ENCODE peak calls at places on chromosomes 12 and 14, in nine cellular contexts. One of them, this sample, is unnamed.

GRCh38 chr12:42935756-42936155 is 346.2 kb upstream of the PRICKLE1 start:
- DNase-seq in HCT116: no peak
- DNase-seq in mucosa of descending colon: no peak
- DNase-seq in IMR-90: peak
- DNase-seq in foreskin keratinocyte: peak
- DNase-seq in WERI-Rb-1: no peak
- DNase-seq in left ventricle myocardium inferior: no peak
- DNase-seq in stomach: no peak
- DNase-seq in uterus: no peak
- DNase-seq in this sample: no peak

GRCh38 chr12:52910248-52910883 is 5.5 kb upstream of the KRT8 start:
- DNase-seq in IMR-90: no peak
- DNase-seq in mucosa of descending colon: no peak
- DNase-seq in stomach: no peak
- DNase-seq in foreskin keratinocyte: no peak
- DNase-seq in uterus: no peak
- DNase-seq in left ventricle myocardium inferior: no peak
- DNase-seq in WERI-Rb-1: no peak
- DNase-seq in HCT116: no peak
- DNase-seq in this sample: no peak

GRCh38 chr12:127723236-127723635 is 543.7 kb upstream of the TMEM132C start:
- DNase-seq in uterus: no peak
- DNase-seq in left ventricle myocardium inferior: no peak
- DNase-seq in stomach: no peak
- DNase-seq in IMR-90: no peak
- DNase-seq in foreskin keratinocyte: no peak
- DNase-seq in WERI-Rb-1: peak
- DNase-seq in mucosa of descending colon: no peak
- DNase-seq in HCT116: no peak
- DNase-seq in this sample: no peak

GRCh38 chr14:105841022-105842009 is 314.9 kb downstream of the TMEM121 start:
- DNase-seq in left ventricle myocardium inferior: no peak
- DNase-seq in HCT116: no peak
- DNase-seq in WERI-Rb-1: no peak
- DNase-seq in stomach: no peak
- DNase-seq in IMR-90: no peak
- DNase-seq in mucosa of descending colon: no peak
- DNase-seq in foreskin keratinocyte: no peak
- DNase-seq in uterus: no peak
- DNase-seq in this sample: no peak

GRCh38 chr12:105431537-105431936 is 101.0 kb downstream of the C12orf75 start:
- DNase-seq in uterus: no peak
- DNase-seq in left ventricle myocardium inferior: no peak
- DNase-seq in stomach: no peak
- DNase-seq in IMR-90: no peak
- DNase-seq in foreskin keratinocyte: no peak
- DNase-seq in HCT116: no peak
- DNase-seq in WERI-Rb-1: no peak
- DNase-seq in mucosa of descending colon: no peak
- DNase-seq in this sample: no peak

GRCh38 chr12:112738531-112738930 is 53.0 kb upstream of the RPH3A start:
- DNase-seq in left ventricle myocardium inferior: no peak
- DNase-seq in stomach: no peak
- DNase-seq in HCT116: no peak
- DNase-seq in IMR-90: no peak
- DNase-seq in mucosa of descending colon: no peak
- DNase-seq in uterus: no peak
- DNase-seq in WERI-Rb-1: no peak
- DNase-seq in foreskin keratinocyte: no peak
- DNase-seq in this sample: no peak

GRCh38 chr14:101188571-101188915 is 285.0 kb upstream of the RTL1 start:
- DNase-seq in foreskin keratinocyte: no peak
- DNase-seq in stomach: no peak
- DNase-seq in IMR-90: no peak
- DNase-seq in uterus: no peak
- DNase-seq in HCT116: no peak
- DNase-seq in mucosa of descending colon: no peak
- DNase-seq in WERI-Rb-1: no peak
- DNase-seq in left ventricle myocardium inferior: no peak
- DNase-seq in this sample: no peak

GRCh38 chr14:65156568-65157366 is 54.5 kb upstream of the MAX start:
- DNase-seq in HCT116: no peak
- DNase-seq in foreskin keratinocyte: no peak
- DNase-seq in IMR-90: peak
- DNase-seq in left ventricle myocardium inferior: no peak
- DNase-seq in WERI-Rb-1: no peak
- DNase-seq in stomach: no peak
- DNase-seq in mucosa of descending colon: no peak
- DNase-seq in uterus: peak
- DNase-seq in this sample: no peak

GRCh38 chr14:84963518-84963917 is 566.4 kb upstream of the FLRT2 start:
- DNase-seq in mucosa of descending colon: no peak
- DNase-seq in WERI-Rb-1: no peak
- DNase-seq in uterus: no peak
- DNase-seq in IMR-90: no peak
- DNase-seq in left ventricle myocardium inferior: no peak
- DNase-seq in HCT116: no peak
- DNase-seq in stomach: no peak
- DNase-seq in foreskin keratinocyte: no peak
- DNase-seq in this sample: no peak

GRCh38 chr12:53676715-53677611 is 1.1 kb upstream of the ATP5MC2 start:
- DNase-seq in HCT116: no peak
- DNase-seq in left ventricle myocardium inferior: peak
- DNase-seq in mucosa of descending colon: peak
- DNase-seq in uterus: peak
- DNase-seq in foreskin keratinocyte: no peak
- DNase-seq in WERI-Rb-1: peak
- DNase-seq in IMR-90: peak
- DNase-seq in stomach: peak
- DNase-seq in this sample: no peak

GRCh38 chr12:47813491-47814196 is 6.1 kb downstream of the HDAC7 start:
- DNase-seq in WERI-Rb-1: no peak
- DNase-seq in left ventricle myocardium inferior: no peak
- DNase-seq in HCT116: no peak
- DNase-seq in mucosa of descending colon: peak
- DNase-seq in foreskin keratinocyte: no peak
- DNase-seq in stomach: no peak
- DNase-seq in uterus: no peak
- DNase-seq in IMR-90: no peak
- DNase-seq in this sample: no peak

GRCh38 chr12:54628186-54628846 is 6.4 kb downstream of the LACRT start:
- DNase-seq in HCT116: no peak
- DNase-seq in left ventricle myocardium inferior: no peak
- DNase-seq in stomach: no peak
- DNase-seq in WERI-Rb-1: no peak
- DNase-seq in IMR-90: no peak
- DNase-seq in uterus: no peak
- DNase-seq in mucosa of descending colon: no peak
- DNase-seq in foreskin keratinocyte: no peak
- DNase-seq in this sample: no peak

GRCh38 chr12:45988259-45988658 is 2.1 kb downstream of the SCAF11 start:
- DNase-seq in WERI-Rb-1: no peak
- DNase-seq in mucosa of descending colon: no peak
- DNase-seq in stomach: no peak
- DNase-seq in foreskin keratinocyte: no peak
- DNase-seq in uterus: no peak
- DNase-seq in left ventricle myocardium inferior: no peak
- DNase-seq in HCT116: no peak
- DNase-seq in IMR-90: peak
- DNase-seq in this sample: no peak

GRCh38 chr12:6282453-6282840 is 28.0 kb upstream of the PLEKHG6 start:
- DNase-seq in mucosa of descending colon: no peak
- DNase-seq in uterus: no peak
- DNase-seq in foreskin keratinocyte: no peak
- DNase-seq in left ventricle myocardium inferior: no peak
- DNase-seq in IMR-90: no peak
- DNase-seq in WERI-Rb-1: no peak
- DNase-seq in stomach: no peak
- DNase-seq in HCT116: no peak
- DNase-seq in this sample: no peak

GRCh38 chr14:103625361-103626095 is 3.5 kb upstream of the KLC1 start:
- DNase-seq in left ventricle myocardium inferior: no peak
- DNase-seq in uterus: no peak
- DNase-seq in HCT116: no peak
- DNase-seq in stomach: no peak
- DNase-seq in mucosa of descending colon: no peak
- DNase-seq in foreskin keratinocyte: no peak
- DNase-seq in WERI-Rb-1: no peak
- DNase-seq in IMR-90: no peak
- DNase-seq in this sample: no peak

GRCh38 chr14:23513005-23513412 is 38.6 kb downstream of the ZFHX2 start:
- DNase-seq in uterus: no peak
- DNase-seq in WERI-Rb-1: no peak
- DNase-seq in left ventricle myocardium inferior: no peak
- DNase-seq in HCT116: no peak
- DNase-seq in stomach: no peak
- DNase-seq in foreskin keratinocyte: no peak
- DNase-seq in mucosa of descending colon: no peak
- DNase-seq in IMR-90: no peak
- DNase-seq in this sample: no peak

GRCh38 chr12:6074979-6075585 is 49.4 kb downstream of the VWF start:
- DNase-seq in stomach: peak
- DNase-seq in HCT116: no peak
- DNase-seq in foreskin keratinocyte: no peak
- DNase-seq in uterus: no peak
- DNase-seq in WERI-Rb-1: no peak
- DNase-seq in IMR-90: no peak
- DNase-seq in mucosa of descending colon: peak
- DNase-seq in left ventricle myocardium inferior: peak
- DNase-seq in this sample: peak

GRCh38 chr12:34205401-34205800 is 183.1 kb downstream of the ALG10 start:
- DNase-seq in mucosa of descending colon: no peak
- DNase-seq in IMR-90: no peak
- DNase-seq in foreskin keratinocyte: no peak
- DNase-seq in left ventricle myocardium inferior: no peak
- DNase-seq in stomach: no peak
- DNase-seq in uterus: no peak
- DNase-seq in HCT116: no peak
- DNase-seq in WERI-Rb-1: no peak
- DNase-seq in this sample: no peak

GRCh38 chr14:73289729-73290128 is 52.4 kb downstream of the PAPLN start:
- DNase-seq in uterus: no peak
- DNase-seq in WERI-Rb-1: no peak
- DNase-seq in mucosa of descending colon: no peak
- DNase-seq in stomach: no peak
- DNase-seq in foreskin keratinocyte: no peak
- DNase-seq in IMR-90: peak
- DNase-seq in HCT116: no peak
- DNase-seq in left ventricle myocardium inferior: no peak
- DNase-seq in this sample: no peak

GRCh38 chr14:73285979-73286378 is 48.7 kb downstream of the PAPLN start:
- DNase-seq in HCT116: no peak
- DNase-seq in left ventricle myocardium inferior: no peak
- DNase-seq in WERI-Rb-1: no peak
- DNase-seq in IMR-90: no peak
- DNase-seq in uterus: no peak
- DNase-seq in stomach: no peak
- DNase-seq in foreskin keratinocyte: no peak
- DNase-seq in mucosa of descending colon: no peak
- DNase-seq in this sample: no peak

GRCh38 chr14:73286598-73286997 is 49.3 kb downstream of the PAPLN start:
- DNase-seq in left ventricle myocardium inferior: no peak
- DNase-seq in foreskin keratinocyte: no peak
- DNase-seq in uterus: no peak
- DNase-seq in HCT116: no peak
- DNase-seq in IMR-90: no peak
- DNase-seq in WERI-Rb-1: no peak
- DNase-seq in mucosa of descending colon: no peak
- DNase-seq in stomach: no peak
- DNase-seq in this sample: no peak

GRCh38 chr14:73289308-73289707 is 52.0 kb downstream of the PAPLN start:
- DNase-seq in mucosa of descending colon: no peak
- DNase-seq in left ventricle myocardium inferior: no peak
- DNase-seq in HCT116: no peak
- DNase-seq in IMR-90: no peak
- DNase-seq in WERI-Rb-1: no peak
- DNase-seq in uterus: no peak
- DNase-seq in foreskin keratinocyte: no peak
- DNase-seq in stomach: no peak
- DNase-seq in this sample: no peak

GRCh38 chr14:73287071-73287470 is 49.8 kb downstream of the PAPLN start:
- DNase-seq in mucosa of descending colon: no peak
- DNase-seq in uterus: no peak
- DNase-seq in stomach: no peak
- DNase-seq in HCT116: no peak
- DNase-seq in foreskin keratinocyte: no peak
- DNase-seq in IMR-90: no peak
- DNase-seq in left ventricle myocardium inferior: no peak
- DNase-seq in WERI-Rb-1: no peak
- DNase-seq in this sample: no peak
- TF ChIP-seq CTCF in mucosa of descending colon: no peak
- TF ChIP-seq CTCF in uterus: no peak
- TF ChIP-seq CTCF in stomach: no peak
- TF ChIP-seq CTCF in HCT116: no peak
- TF ChIP-seq CTCF in foreskin keratinocyte: no peak
- TF ChIP-seq CTCF in IMR-90: no peak
- TF ChIP-seq CTCF in left ventricle myocardium inferior: no peak
- TF ChIP-seq CTCF in WERI-Rb-1: no peak
- TF ChIP-seq CTCF in this sample: no peak

GRCh38 chr12:2691001-2691339 is 103.8 kb upstream of the FKBP4 start:
- DNase-seq in HCT116: no peak
- DNase-seq in WERI-Rb-1: peak
- DNase-seq in foreskin keratinocyte: no peak
- DNase-seq in left ventricle myocardium inferior: no peak
- DNase-seq in IMR-90: peak
- DNase-seq in stomach: no peak
- DNase-seq in uterus: no peak
- DNase-seq in mucosa of descending colon: peak
- DNase-seq in this sample: peak
- TF ChIP-seq CTCF in HCT116: no peak
- TF ChIP-seq CTCF in WERI-Rb-1: peak
- TF ChIP-seq CTCF in foreskin keratinocyte: peak
- TF ChIP-seq CTCF in left ventricle myocardium inferior: no peak
- TF ChIP-seq CTCF in IMR-90: no peak
- TF ChIP-seq CTCF in stomach: no peak
- TF ChIP-seq CTCF in uterus: no peak
- TF ChIP-seq CTCF in mucosa of descending colon: no peak
- TF ChIP-seq CTCF in this sample: peak

GRCh38 chr14:73616831-73617230 is 4.5 kb downstream of the ACOT6 start:
- DNase-seq in uterus: no peak
- DNase-seq in HCT116: no peak
- DNase-seq in WERI-Rb-1: no peak
- DNase-seq in foreskin keratinocyte: no peak
- DNase-seq in IMR-90: no peak
- DNase-seq in left ventricle myocardium inferior: no peak
- DNase-seq in mucosa of descending colon: no peak
- DNase-seq in stomach: no peak
- DNase-seq in this sample: no peak
- TF ChIP-seq CTCF in uterus: no peak
- TF ChIP-seq CTCF in HCT116: no peak
- TF ChIP-seq CTCF in WERI-Rb-1: no peak
- TF ChIP-seq CTCF in foreskin keratinocyte: no peak
- TF ChIP-seq CTCF in IMR-90: no peak
- TF ChIP-seq CTCF in left ventricle myocardium inferior: no peak
- TF ChIP-seq CTCF in mucosa of descending colon: no peak
- TF ChIP-seq CTCF in stomach: no peak
- TF ChIP-seq CTCF in this sample: no peak

DNA sequence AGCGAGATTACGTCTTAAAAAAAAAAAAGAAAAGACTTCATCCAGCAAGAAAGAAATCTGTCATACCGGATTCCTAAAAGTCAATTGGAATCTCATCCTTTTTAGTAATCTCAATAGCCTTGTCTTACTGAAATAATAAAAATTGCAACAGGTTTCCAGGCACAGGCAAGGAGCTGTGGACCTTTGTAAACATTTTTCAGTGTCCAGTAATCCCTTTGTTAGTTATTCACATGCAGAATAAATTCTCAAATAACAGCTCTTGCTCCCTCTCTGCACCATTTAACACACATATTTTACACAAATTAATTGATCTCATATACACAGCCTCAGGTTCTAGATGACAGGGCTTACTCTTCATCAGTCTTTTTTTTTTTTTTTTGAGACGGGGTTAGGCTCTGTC is 22.0 kb upstream of the CALM1 start:
- DNase-seq in IMR-90: no peak
- DNase-seq in stomach: no peak
- DNase-seq in mucosa of descending colon: no peak
- DNase-seq in WERI-Rb-1: no peak
- DNase-seq in left ventricle myocardium inferior: no peak
- DNase-seq in uterus: no peak
- DNase-seq in HCT116: no peak
- DNase-seq in foreskin keratinocyte: no peak
- DNase-seq in this sample: no peak
- TF ChIP-seq CTCF in IMR-90: no peak
- TF ChIP-seq CTCF in stomach: no peak
- TF ChIP-seq CTCF in mucosa of descending colon: no peak
- TF ChIP-seq CTCF in WERI-Rb-1: no peak
- TF ChIP-seq CTCF in left ventricle myocardium inferior: no peak
- TF ChIP-seq CTCF in uterus: no peak
- TF ChIP-seq CTCF in HCT116: no peak
- TF ChIP-seq CTCF in foreskin keratinocyte: no peak
- TF ChIP-seq CTCF in this sample: no peak

This sample was measured in natural killer cell.